ENCODE peak calls at places on chromosomes 11 and 22, in eight cellular contexts. O is T47D, L is iPS-NIHi11, F is HEK293T, S is progenitor cell of endocrine pancreas, W is AG08395, R is psoas muscle, X is bronchial epithelial cell. I is an unnamed sample.
A peak's percentile ranks its signal among the peaks of the same experiment; 100 is the strongest.

GRCh38 chr11:3155691-3156258 is 9.3 kb downstream of the OSBPL5 start:
- DNase-seq in W (peak; percentile 50), F (no peak), S (no peak), X (no peak), R (peak; percentile 46), O (no peak), L (no peak), I (no peak)

GRCh38 chr11:117872962-117873827 is 3.3 kb downstream of the FXYD6 start:
- DNase-seq in R (no peak), S (no peak), F (no peak), O (no peak), W (no peak), L (no peak), X (no peak), I (no peak)

GRCh38 chr11:75879737-75880136 is 64.7 kb downstream of the UVRAG start:
- DNase-seq in L (no peak), O (no peak), W (no peak), X (no peak), F (no peak), R (no peak), S (no peak), I (no peak)

GRCh38 chr22:27990879-27991278 is 71.8 kb upstream of the PITPNB start:
- DNase-seq in X (no peak), S (no peak), O (peak; percentile 3), L (peak; percentile 89), W (peak; percentile 49), R (peak; percentile 90), F (peak; percentile 89), I (no peak)

GRCh38 chr11:69485337-69486041 is 4.0 kb downstream of the LINC01488 start:
- DNase-seq in L (no peak), F (no peak), X (no peak), R (peak; percentile 28), O (peak; percentile 44), W (no peak), S (no peak), I (no peak)

GRCh38 chr22:38314992-38315800 is 2.0 kb downstream of the CSNK1E start:
- DNase-seq in F (no peak), W (no peak), X (no peak), R (no peak), L (no peak), O (no peak), S (no peak), I (peak; percentile 26)

GRCh38 chr11:90669094-90669493 is 446.2 kb upstream of the CHORDC1 start:
- DNase-seq in W (no peak), R (no peak), O (peak; percentile 94), S (no peak), F (no peak), L (no peak), X (no peak), I (no peak)

GRCh38 chr11:11608783-11609232 is 13.0 kb downstream of the GALNT18 start:
- DNase-seq in L (no peak), F (no peak), R (no peak), S (no peak), O (peak; percentile 22), X (peak; percentile 69), W (peak; percentile 44), I (no peak)

GRCh38 chr11:116502641-116503061 is 270.1 kb downstream of the BUD13 start:
- DNase-seq in F (no peak), X (no peak), W (no peak), S (no peak), L (no peak), O (no peak), R (peak; percentile 67), I (no peak)

GRCh38 chr11:8090756-8091155 is 9.7 kb downstream of the TUB start:
- DNase-seq in F (peak; percentile 46), X (no peak), W (no peak), O (peak; percentile 16), R (no peak), S (peak; percentile 59), L (peak; percentile 73), I (no peak)

GRCh38 chr22:45208993-45209838 is 31.5 kb downstream of the KIAA0930 start:
- DNase-seq in R (peak; percentile 64), F (peak; percentile 54), L (peak; percentile 80), O (no peak), S (no peak), W (peak; percentile 72), X (peak; percentile 49), I (no peak)

GRCh38 chr11:74929431-74930363 is 19.2 kb downstream of the XRRA1 start:
- DNase-seq in O (peak; percentile 94), X (peak; percentile 81), F (peak; percentile 60), W (peak; percentile 77), L (peak; percentile 67), R (peak; percentile 57), S (peak; percentile 44), I (peak; percentile 75)

GRCh38 chr11:18768472-18768901 is 23.1 kb downstream of the PTPN5 start:
- DNase-seq in O (no peak), W (no peak), S (no peak), R (no peak), X (peak; percentile 49), L (no peak), F (no peak), I (no peak)

GRCh38 chr11:72624496-72625201 is 49.6 kb downstream of the PDE2A start:
- DNase-seq in O (no peak), S (no peak), L (no peak), W (peak; percentile 57), X (no peak), F (no peak), R (peak; percentile 75), I (no peak)

GRCh38 chr11:65417221-65417701 is 5.3 kb upstream of the NEAT1 start:
- DNase-seq in R (peak; percentile 78), X (no peak), L (no peak), W (no peak), O (no peak), F (no peak), S (no peak), I (no peak)